ENCODE peak calls at places on chromosome 10, in seven cellular contexts. S is HepG2, G is ovary, B is suprapubic skin, N is A549, Q is GM12878, D is K562. H is an unnamed sample.
A peak's percentile ranks its signal among the peaks of the same experiment; 100 is the strongest.

GRCh38 chr10:80471715-80472233 is 17.7 kb downstream of the TSPAN14 start:
- DNase-seq in S (no peak), G (no peak), B (no peak), N (no peak), Q (no peak), D (no peak), H (no peak)

GRCh38 chr10:131577178-131577555 is 265.6 kb upstream of the TCERG1L start:
- DNase-seq in S (no peak), G (no peak), B (peak; percentile 67), N (no peak), Q (no peak), D (no peak), H (no peak)

GRCh38 chr10:119251315-119251708 is 43.9 kb downstream of the GRK5 start:
- DNase-seq in S (no peak), G (no peak), B (no peak), N (no peak), Q (no peak), D (peak; percentile 20), H (no peak)

GRCh38 chr10:6579193-6579903 is 728 bp downstream of the PRKCQ start:
- DNase-seq in S (no peak), G (no peak), B (no peak), N (peak; percentile 6), Q (no peak), D (peak; percentile 23), H (no peak)

GRCh38 chr10:28713626-28714352 is 36.5 kb downstream of the BAMBI start:
- DNase-seq in S (no peak), G (no peak), B (no peak), N (no peak), Q (no peak), D (no peak), H (no peak)

GRCh38 chr10:133117688-133118071 is 30.0 kb downstream of the ADGRA1 start:
- DNase-seq in S (no peak), G (no peak), B (no peak), N (no peak), Q (no peak), D (no peak), H (no peak)

GRCh38 chr10:70761031-70761601 is 24.1 kb downstream of the TBATA start:
- DNase-seq in S (no peak), G (no peak), B (no peak), N (peak; percentile 19), Q (no peak), D (no peak), H (no peak)

GRCh38 chr10:105963450-105963849 is 1201.1 kb downstream of the SORCS1 start:
- DNase-seq in S (no peak), G (no peak), B (no peak), N (no peak), Q (no peak), D (no peak), H (no peak)

GRCh38 chr10:122368502-122369254 is 5.8 kb upstream of the PLEKHA1 start:
- DNase-seq in S (no peak), G (no peak), B (no peak), N (no peak), Q (no peak), D (no peak), H (no peak)

GRCh38 chr10:112907893-112908292 is 42.2 kb upstream of the TCF7L2 start:
- DNase-seq in S (no peak), G (no peak), B (no peak), N (peak; percentile 73), Q (no peak), D (no peak), H (no peak)

GRCh38 chr10:88467835-88468485 is 115.2 kb downstream of the RNLS start:
- DNase-seq in S (no peak), G (no peak), B (no peak), N (no peak), Q (no peak), D (no peak), H (no peak)

GRCh38 chr10:114850126-114850525 is 28.5 kb downstream of the FHIP2A start:
- DNase-seq in S (no peak), G (no peak), B (no peak), N (no peak), Q (no peak), D (no peak), H (no peak)

GRCh38 chr10:127024655-127025054 is 119.4 kb downstream of the DOCK1 start:
- DNase-seq in S (no peak), G (peak; percentile 44), B (no peak), N (no peak), Q (no peak), D (no peak), H (no peak)

GRCh38 chr10:48545462-48546145 is 59.3 kb downstream of the ARHGAP22 start:
- DNase-seq in S (no peak), G (no peak), B (no peak), N (no peak), Q (no peak), D (no peak), H (no peak)

GRCh38 chr10:51937313-51937712 is 237.9 kb upstream of the CSTF2T start:
- DNase-seq in S (no peak), G (no peak), B (no peak), N (no peak), Q (no peak), D (no peak), H (no peak)

GRCh38 chr10:54903770-54904169 is 102.7 kb upstream of the PCDH15 start:
- DNase-seq in S (no peak), G (no peak), B (no peak), N (no peak), Q (no peak), D (no peak), H (no peak)
- TF ChIP-seq EP300 in S (no peak), G (no peak), B (no peak), N (no peak), Q (no peak), D (no peak), H (no peak)

DNA sequence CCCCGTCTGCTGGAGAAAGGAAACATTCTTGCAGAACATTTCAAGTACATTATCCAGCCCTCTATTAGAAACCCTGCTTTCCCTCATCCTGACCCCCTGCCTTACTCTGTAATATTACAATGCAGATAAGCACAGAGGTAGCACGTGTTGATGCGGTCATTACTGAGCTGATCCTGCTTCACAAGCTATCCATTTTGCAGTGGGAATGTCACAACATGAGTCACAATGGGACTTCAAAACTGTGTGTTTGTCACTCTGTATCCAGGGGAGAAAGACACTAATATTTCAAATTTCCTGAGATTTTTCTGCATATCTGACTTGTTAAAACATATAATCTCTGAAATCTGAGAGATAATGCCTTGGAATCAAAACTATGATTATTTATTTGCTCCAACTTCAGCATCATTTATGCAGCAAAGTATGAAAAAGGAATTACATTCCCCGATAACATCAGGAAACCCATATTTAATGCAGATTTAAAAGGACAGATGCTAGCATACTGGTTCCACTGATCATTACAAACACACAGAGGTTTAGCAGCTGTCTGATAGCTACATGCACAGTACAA is 239.6 kb downstream of the SORCS3 start:
- DNase-seq in S (no peak), G (no peak), B (no peak), N (no peak), Q (no peak), D (no peak), H (no peak)
- TF ChIP-seq EP300 in S (no peak), G (no peak), B (no peak), N (no peak), Q (no peak), D (no peak), H (no peak)

DNA sequence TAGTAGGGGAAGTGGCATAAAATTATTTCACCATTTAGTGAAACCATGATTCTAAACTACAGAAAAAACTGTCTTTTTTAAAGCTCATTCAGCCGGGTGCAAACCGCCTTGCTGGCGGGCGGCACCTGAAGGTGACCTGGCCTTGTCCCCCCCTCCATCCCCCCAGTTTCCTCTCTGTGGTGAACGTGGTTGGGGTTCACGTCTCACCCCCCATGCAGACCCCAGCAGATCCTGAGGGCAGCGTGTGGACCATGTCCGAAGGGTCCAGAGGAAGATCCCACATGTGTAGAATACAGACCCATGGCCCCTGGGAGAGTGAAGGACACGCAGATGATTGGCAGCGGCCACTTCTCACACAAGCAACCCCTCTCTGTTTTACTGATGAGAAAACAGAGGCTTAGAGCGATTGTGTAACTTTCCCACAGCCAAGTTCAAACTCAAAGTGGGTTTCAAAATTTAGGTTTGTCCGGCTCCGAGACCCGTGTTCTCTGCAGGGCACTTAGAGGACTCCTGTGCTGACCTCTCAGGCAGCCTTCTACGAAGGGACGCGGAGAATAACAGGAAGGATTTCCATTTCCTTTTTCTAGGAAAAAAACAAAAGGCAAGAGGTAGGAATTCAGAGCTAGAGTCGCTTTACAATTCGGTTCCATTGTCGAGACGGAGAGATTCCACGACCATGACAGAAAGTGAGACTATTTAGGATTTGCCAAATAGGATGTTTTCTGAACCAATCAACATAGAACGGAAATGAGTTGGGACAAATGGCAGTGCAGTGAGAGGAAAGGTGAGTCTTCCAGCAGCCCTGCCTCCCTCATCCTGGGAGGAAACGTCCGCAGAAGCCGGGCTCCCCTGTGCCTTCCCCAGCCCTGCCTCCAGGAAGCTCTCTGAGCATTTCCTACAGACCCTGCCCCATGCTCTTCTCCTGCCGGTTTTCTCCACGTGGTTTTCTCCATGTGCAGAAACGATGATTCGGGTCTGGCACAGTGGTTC is 67.6 kb upstream of the PITRM1 start:
- DNase-seq in S (no peak), G (no peak), B (no peak), N (no peak), Q (no peak), D (no peak), H (no peak)
- TF ChIP-seq EP300 in S (no peak), G (no peak), B (no peak), N (no peak), Q (no peak), D (no peak), H (peak; percentile 14)

DNA sequence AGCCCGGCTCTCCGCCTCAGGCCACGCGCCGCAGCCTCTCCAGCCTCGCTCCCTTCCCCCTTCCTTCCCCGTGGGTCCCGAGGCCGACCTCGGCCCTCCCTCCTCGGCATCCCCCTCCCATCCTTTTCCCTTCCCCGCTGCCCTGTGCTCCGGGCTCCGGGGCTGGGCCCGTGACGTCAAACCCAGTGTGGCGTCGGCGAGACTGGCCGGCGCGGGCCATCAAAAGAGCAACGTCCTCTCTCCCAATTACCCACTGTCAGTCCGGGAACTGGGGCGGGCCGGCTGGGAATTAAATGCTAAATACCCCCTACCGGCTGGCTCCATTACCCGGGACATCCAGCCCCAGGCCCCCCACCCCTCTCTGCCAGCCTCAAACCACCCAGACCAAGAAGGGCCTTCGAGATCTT is 2.6 kb upstream of the GATA3 start:
- DNase-seq in S (no peak), G (no peak), B (no peak), N (no peak), Q (no peak), D (no peak), H (no peak)
- TF ChIP-seq EP300 in S (no peak), G (no peak), B (no peak), N (no peak), Q (no peak), D (no peak), H (no peak)

GRCh38 chr10:109668137-109668536 is 255.2 kb downstream of the XPNPEP1 start:
- DNase-seq in S (no peak), G (no peak), B (no peak), N (no peak), Q (no peak), D (no peak), H (no peak)
- TF ChIP-seq EP300 in S (no peak), G (no peak), B (no peak), N (no peak), Q (no peak), D (no peak), H (no peak)

GRCh38 chr10:101193210-101193609 is 36.1 kb downstream of the LBX1 start:
- DNase-seq in S (no peak), G (no peak), B (no peak), N (no peak), Q (no peak), D (no peak), H (no peak)
- TF ChIP-seq EP300 in S (no peak), G (no peak), B (no peak), N (no peak), Q (no peak), D (no peak), H (no peak)

H was measured in tibial nerve.